ENCODE peak calls at places on chromosomes 4 and X, in six cellular contexts. Q, G, L, C, U and R are unnamed samples.

GRCh38 chrX:15579778-15580747 is 20.7 kb downstream of the ACE2 start:
- DNase-seq in Q (no peak), G (no peak), L (no peak), C (no peak), U (peak), R (no peak)

GRCh38 chrX:34053931-34054330 is 78.2 kb downstream of the FAM47A start:
- DNase-seq in Q (no peak), G (no peak), L (no peak), C (no peak), U (no peak), R (no peak)

GRCh38 chr4:76532810-76533209 is 97.8 kb downstream of the SHROOM3 start:
- DNase-seq in Q (no peak), G (no peak), L (no peak), C (no peak), U (no peak), R (no peak)

GRCh38 chrX:39728025-39728424 is 369.7 kb downstream of the BCOR start:
- DNase-seq in Q (no peak), G (peak), L (no peak), C (no peak), U (peak), R (no peak)

GRCh38 chr4:63563288-63564014 is 845.8 kb downstream of the TECRL start:
- DNase-seq in Q (no peak), G (no peak), L (no peak), C (no peak), U (no peak), R (no peak)

GRCh38 chr4:43757147-43757546 is 691.5 kb downstream of the KCTD8 start:
- DNase-seq in Q (peak), G (no peak), L (no peak), C (no peak), U (no peak), R (no peak)

GRCh38 chr4:102338405-102338804 is 6.9 kb downstream of the SLC39A8 start:
- DNase-seq in Q (no peak), G (no peak), L (no peak), C (no peak), U (no peak), R (no peak)

GRCh38 chr4:140300271-140300970 is 73.0 kb upstream of the SCOC start:
- DNase-seq in Q (peak), G (peak), L (no peak), C (no peak), U (peak), R (peak)

GRCh38 chr4:101123231-101123630 is 224.1 kb downstream of the PPP3CA start:
- DNase-seq in Q (no peak), G (no peak), L (no peak), C (no peak), U (no peak), R (no peak)

GRCh38 chrX:3527166-3527565 is 180.7 kb upstream of the MXRA5 start:
- DNase-seq in Q (no peak), G (no peak), L (no peak), C (no peak), U (no peak), R (no peak)

GRCh38 chrX:48523682-48524081 is 2.1 kb downstream of the EBP start:
- DNase-seq in Q (no peak), G (no peak), L (peak), C (no peak), U (no peak), R (no peak)

GRCh38 chr4:89829470-89830138 is 7.4 kb downstream of the SNCA start:
- DNase-seq in Q (no peak), G (no peak), L (peak), C (no peak), U (peak), R (no peak)

GRCh38 chrX:119638725-119639471 is 32.7 kb upstream of the NKRF start:
- DNase-seq in Q (no peak), G (no peak), L (no peak), C (no peak), U (no peak), R (peak)

GRCh38 chr4:55175779-55176231 is 50.4 kb upstream of the KDR start:
- DNase-seq in Q (no peak), G (peak), L (no peak), C (no peak), U (peak), R (peak)

GRCh38 chr4:159227984-159228383 is 125.1 kb downstream of the RAPGEF2 start:
- DNase-seq in Q (peak), G (peak), L (no peak), C (no peak), U (peak), R (peak)